ENCODE peak calls at places on chromosomes 7 and 10, in six cellular contexts. J is esophagus muscularis mucosa, S is A549, P is tibial nerve, A is NB4, E is uterus. Z is an unnamed sample.

GRCh38 chr7:44618754-44619153 is 12.3 kb downstream of the OGDH start:
- DNase-seq in J (no peak), S (no peak), P (no peak), A (no peak), E (no peak), Z (no peak)

GRCh38 chr7:20596653-20597052 is 18.8 kb upstream of the ABCB5 start:
- DNase-seq in J (no peak), S (no peak), P (no peak), A (no peak), E (no peak), Z (peak)

GRCh38 chr10:110668443-110668842 is 24.3 kb downstream of the RBM20 start:
- DNase-seq in J (no peak), S (no peak), P (no peak), A (no peak), E (no peak), Z (no peak)

GRCh38 chr10:29858352-29859267 is 200.8 kb downstream of the JCAD start:
- DNase-seq in J (no peak), S (peak), P (no peak), A (peak), E (peak), Z (peak)

GRCh38 chr10:88473989-88474883 is 108.9 kb downstream of the RNLS start:
- DNase-seq in J (no peak), S (no peak), P (no peak), A (no peak), E (peak), Z (no peak)

GRCh38 chr10:43820663-43821062 is 172.0 kb upstream of the ZNF32 start:
- DNase-seq in J (peak), S (no peak), P (no peak), A (no peak), E (no peak), Z (no peak)

GRCh38 chr7:628826-629225 is 97.7 kb upstream of the DNAAF5 start:
- DNase-seq in J (no peak), S (no peak), P (no peak), A (no peak), E (no peak), Z (no peak)

GRCh38 chr7:112080974-112081373 is 125.2 kb downstream of the DOCK4 start:
- DNase-seq in J (no peak), S (peak), P (no peak), A (peak), E (no peak), Z (no peak)

GRCh38 chr10:50224330-50224952 is 26.9 kb downstream of the ASAH2 start:
- DNase-seq in J (no peak), S (peak), P (no peak), A (peak), E (no peak), Z (peak)

GRCh38 chr7:36191292-36191920 is 38.4 kb downstream of the EEPD1 start:
- DNase-seq in J (no peak), S (no peak), P (no peak), A (peak), E (no peak), Z (no peak)

GRCh38 chr7:90951986-90952648 is 312.1 kb upstream of the FZD1 start:
- DNase-seq in J (no peak), S (no peak), P (no peak), A (no peak), E (no peak), Z (no peak)

GRCh38 chr7:28613262-28613661 is 200.9 kb downstream of the CREB5 start:
- DNase-seq in J (no peak), S (no peak), P (no peak), A (peak), E (no peak), Z (no peak)

GRCh38 chr7:144454-144826 is 47.9 kb upstream of the FAM20C start:
- DNase-seq in J (no peak), S (no peak), P (no peak), A (no peak), E (peak), Z (no peak)

GRCh38 chr10:86027346-86027745 is 339.2 kb downstream of the GRID1 start:
- DNase-seq in J (no peak), S (no peak), P (no peak), A (no peak), E (no peak), Z (no peak)

GRCh38 chr7:2638224-2638991 is 6.6 kb downstream of the TTYH3 start:
- DNase-seq in J (no peak), S (no peak), P (no peak), A (no peak), E (peak), Z (no peak)

GRCh38 chr10:23106508-23106907 is 11.1 kb downstream of the MSRB2 start:
- DNase-seq in J (no peak), S (no peak), P (no peak), A (no peak), E (no peak), Z (no peak)

GRCh38 chr7:16739863-16740622 is 13.5 kb upstream of the TSPAN13 start:
- DNase-seq in J (no peak), S (peak), P (no peak), A (peak), E (peak), Z (peak)

GRCh38 chr7:102146122-102146521 is 140.5 kb upstream of the SH2B2 start:
- DNase-seq in J (no peak), S (no peak), P (no peak), A (no peak), E (no peak), Z (no peak)

GRCh38 chr10:120221873-120222485 is 235.0 kb upstream of the PLPP4 start:
- DNase-seq in J (no peak), S (peak), P (no peak), A (peak), E (no peak), Z (peak)

GRCh38 chr7:80770061-80770460 is 131.6 kb downstream of the CD36 start:
- DNase-seq in J (no peak), S (no peak), P (no peak), A (no peak), E (no peak), Z (no peak)

GRCh38 chr7:81029523-81029922 is 110.7 kb upstream of the SEMA3C start:
- DNase-seq in J (no peak), S (no peak), P (no peak), A (no peak), E (no peak), Z (no peak)

GRCh38 chr7:48680996-48681395 is 243.4 kb upstream of the CDC14C start:
- DNase-seq in J (no peak), S (no peak), P (no peak), A (no peak), E (no peak), Z (no peak)

GRCh38 chr10:126073606-126074005 is 177.2 kb downstream of the FANK1 start:
- DNase-seq in J (no peak), S (no peak), P (no peak), A (no peak), E (no peak), Z (no peak)

GRCh38 chr7:73865738-73866445 is 4.9 kb downstream of the TMEM270 start:
- DNase-seq in J (no peak), S (peak), P (no peak), A (peak), E (no peak), Z (no peak)

GRCh38 chr7:123323689-123324088 is 123.9 kb upstream of the SLC13A1 start:
- DNase-seq in J (no peak), S (no peak), P (no peak), A (no peak), E (no peak), Z (no peak)

GRCh38 chr7:45658716-45659495 is 84.7 kb downstream of the ADCY1 start:
- DNase-seq in J (no peak), S (no peak), P (no peak), A (no peak), E (no peak), Z (no peak)

GRCh38 chr10:75166623-75166972 is 44.0 kb upstream of the VDAC2 start:
- DNase-seq in J (no peak), S (no peak), P (no peak), A (no peak), E (no peak), Z (no peak)

GRCh38 chr7:70935311-70935710 is 196.6 kb upstream of the GALNT17 start:
- DNase-seq in J (no peak), S (no peak), P (no peak), A (no peak), E (no peak), Z (no peak)

GRCh38 chr10:119713744-119714483 is 11.9 kb upstream of the INPP5F start:
- DNase-seq in J (no peak), S (no peak), P (no peak), A (no peak), E (no peak), Z (no peak)

GRCh38 chr10:102451105-102451969 is at the start of gene C10orf95:
- DNase-seq in J (no peak), S (no peak), P (no peak), A (no peak), E (no peak), Z (no peak)

GRCh38 chr10:130990536-130990935 is 321.0 kb downstream of the TCERG1L start:
- DNase-seq in J (no peak), S (no peak), P (no peak), A (no peak), E (no peak), Z (no peak)

GRCh38 chr7:69399038-69399800 is 199.1 kb upstream of the AUTS2 start:
- DNase-seq in J (no peak), S (no peak), P (no peak), A (peak), E (no peak), Z (peak)

DNA sequence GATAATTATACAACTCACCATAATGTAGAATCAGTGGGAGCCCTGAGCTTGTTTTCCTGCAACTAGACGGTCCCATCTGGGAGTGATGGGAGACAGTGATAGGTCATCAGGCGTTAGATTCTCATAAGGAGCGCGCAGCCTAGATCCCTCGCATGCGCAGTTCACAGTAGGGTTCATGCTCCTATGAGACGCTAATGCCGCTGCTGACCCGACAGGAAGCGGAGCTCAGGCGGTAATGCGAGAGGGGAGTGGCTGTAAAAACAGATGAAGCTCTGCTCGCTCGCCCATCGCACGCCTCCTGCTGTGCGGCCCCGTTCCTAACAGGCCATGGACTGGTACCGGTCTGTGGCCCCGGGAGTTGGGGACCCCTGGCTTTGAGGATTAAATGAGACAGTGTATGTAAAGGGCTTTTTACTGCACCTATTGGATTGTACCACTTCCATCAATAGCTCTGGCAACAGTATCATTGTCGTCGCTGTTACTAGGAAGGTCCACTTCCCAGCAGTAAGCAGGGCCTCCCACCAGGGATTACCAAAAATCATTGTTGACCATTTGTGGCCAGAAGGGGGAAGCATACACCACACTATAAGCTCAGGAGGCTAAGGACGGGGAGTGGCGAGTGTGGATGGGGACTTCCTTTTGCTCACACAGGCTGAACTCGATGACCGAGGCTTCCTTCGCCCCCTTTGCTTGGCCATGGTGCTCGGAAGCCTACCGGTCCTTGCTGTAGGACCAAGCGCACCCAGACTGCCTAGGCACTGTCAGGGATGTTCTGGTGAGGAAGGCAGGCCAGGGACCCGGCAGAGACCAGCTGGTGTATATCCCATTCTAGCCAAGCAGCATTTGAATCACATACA is 26.4 kb downstream of the AKR1B1 start:
- DNase-seq in J (peak), S (peak), P (peak), A (peak), E (peak), Z (peak)
- TF ChIP-seq POLR2A in J (no peak), S (no peak), P (peak), A (no peak), E (peak), Z (no peak)

DNA sequence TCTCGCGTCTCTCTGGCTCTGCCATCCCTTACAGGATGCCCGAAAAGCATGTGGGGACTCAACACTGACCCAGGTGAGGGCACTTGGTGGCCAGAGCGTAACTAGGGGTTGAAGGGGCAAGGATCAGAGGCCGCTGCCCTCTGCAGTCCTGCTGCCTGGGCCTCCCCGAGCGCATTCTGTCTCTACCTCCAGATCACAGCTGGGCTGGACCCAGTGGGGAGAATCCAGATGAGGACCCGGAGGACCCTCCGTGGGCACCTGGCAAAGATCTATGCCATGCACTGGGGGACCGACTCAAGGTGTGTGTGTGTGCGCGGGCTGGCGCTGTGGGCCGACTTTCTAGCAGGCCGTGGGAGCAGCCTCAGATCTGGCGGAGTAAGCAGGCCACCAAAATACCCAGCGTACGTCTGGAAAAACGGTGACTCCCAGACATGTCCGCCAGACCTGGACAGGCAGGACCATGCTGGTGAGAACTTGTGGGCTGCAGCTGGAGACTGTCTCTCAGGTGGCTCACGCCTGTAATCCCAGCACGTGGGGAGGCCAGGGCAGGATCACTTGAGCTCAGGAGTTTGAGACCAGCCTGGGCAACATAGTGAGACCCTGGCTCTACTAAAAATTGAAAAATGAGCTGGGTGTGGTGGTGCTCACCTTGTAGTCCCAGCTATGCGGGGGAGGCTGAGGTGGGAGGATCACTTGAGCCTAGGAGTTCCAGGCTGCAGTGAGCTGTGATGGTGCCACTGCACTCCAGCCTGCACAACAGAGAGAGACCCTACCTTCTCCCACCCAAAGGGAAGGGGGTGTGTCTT is 3.2 kb downstream of the GNB2 start:
- DNase-seq in J (no peak), S (no peak), P (no peak), A (peak), E (no peak), Z (no peak)
- TF ChIP-seq POLR2A in J (no peak), S (no peak), P (no peak), A (no peak), E (no peak), Z (no peak)

DNA sequence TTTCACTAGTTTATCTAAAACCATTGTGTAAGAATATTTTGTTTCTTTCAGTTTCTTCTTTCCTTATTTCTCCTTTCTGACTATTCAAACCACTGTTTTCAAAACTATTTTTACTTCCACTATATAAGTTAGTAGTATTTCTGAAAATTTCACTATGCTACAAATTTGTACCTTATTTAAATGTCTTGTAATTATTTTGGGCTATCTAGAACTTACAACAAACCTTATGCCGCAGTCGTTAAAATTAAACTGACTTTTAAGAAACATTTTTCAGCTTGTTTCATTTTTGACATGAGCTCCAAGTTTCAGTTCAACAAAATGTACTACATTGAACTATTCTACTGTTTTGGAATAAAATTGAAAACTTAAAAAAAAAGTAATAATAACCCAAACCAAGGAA is 1.8 kb downstream of the TFEC start:
- DNase-seq in J (no peak), S (no peak), P (no peak), A (no peak), E (no peak), Z (no peak)
- TF ChIP-seq POLR2A in J (no peak), S (no peak), P (no peak), A (no peak), E (no peak), Z (no peak)

GRCh38 chr10:5975641-5976473 is 1.5 kb downstream of the IL15RA start:
- DNase-seq in J (peak), S (no peak), P (no peak), A (peak), E (peak), Z (no peak)
- TF ChIP-seq POLR2A in J (no peak), S (no peak), P (no peak), A (no peak), E (no peak), Z (no peak)

GRCh38 chr7:7967909-7968543 is 570 bp upstream of the GLCCI1 start:
- DNase-seq in J (no peak), S (no peak), P (no peak), A (no peak), E (no peak), Z (no peak)
- TF ChIP-seq POLR2A in J (no peak), S (no peak), P (no peak), A (no peak), E (no peak), Z (no peak)

GRCh38 chr7:12609556-12609955 is 39.0 kb downstream of the SCIN start:
- DNase-seq in J (no peak), S (no peak), P (no peak), A (no peak), E (no peak), Z (no peak)

GRCh38 chr7:12610899-12611298 is 40.4 kb downstream of the SCIN start:
- DNase-seq in J (no peak), S (no peak), P (no peak), A (no peak), E (no peak), Z (peak)

GRCh38 chr7:12607134-12607533 is 36.6 kb downstream of the SCIN start:
- DNase-seq in J (no peak), S (no peak), P (no peak), A (no peak), E (no peak), Z (no peak)

GRCh38 chr7:12612622-12613021 is 42.1 kb downstream of the SCIN start:
- DNase-seq in J (no peak), S (no peak), P (no peak), A (no peak), E (no peak), Z (no peak)
- TF ChIP-seq POLR2A in J (no peak), S (no peak), P (no peak), A (no peak), E (no peak), Z (no peak)

Z was measured in H54.